ENCODE peak calls at places on chromosome 14, in four cellular contexts. O, Z, U and A are unnamed samples.

GRCh38 chr14:52790011-52790755 is 1.2 kb downstream of the GNPNAT1 start:
- DNase-seq in O (peak), Z (no peak), U (no peak), A (no peak)

GRCh38 chr14:60648934-60649814 is at the start of gene SIX1:
- DNase-seq in O (peak), Z (no peak), U (peak), A (peak)

GRCh38 chr14:52012635-52013034 is 23.3 kb downstream of the RTRAF start:
- DNase-seq in O (no peak), Z (no peak), U (no peak), A (no peak)

GRCh38 chr14:86915416-86915815 is 1077.6 kb downstream of the GALC start:
- DNase-seq in O (no peak), Z (no peak), U (no peak), A (no peak)

GRCh38 chr14:31297701-31298344 is 90.2 kb upstream of the HECTD1 start:
- DNase-seq in O (no peak), Z (no peak), U (no peak), A (no peak)

GRCh38 chr14:77120771-77121743 is 20.5 kb downstream of the ZDHHC22 start:
- DNase-seq in O (no peak), Z (peak), U (no peak), A (peak)

GRCh38 chr14:75800792-75801191 is 139.7 kb downstream of the TTLL5 start:
- DNase-seq in O (no peak), Z (no peak), U (no peak), A (no peak)

GRCh38 chr14:58947816-58948440 is 240.5 kb upstream of the DAAM1 start:
- DNase-seq in O (no peak), Z (no peak), U (no peak), A (no peak)

GRCh38 chr14:77559381-77559780 is 57.1 kb downstream of the SPTLC2 start:
- DNase-seq in O (no peak), Z (no peak), U (no peak), A (no peak)

GRCh38 chr14:34649344-34649743 is 19.4 kb upstream of the SNX6 start:
- DNase-seq in O (peak), Z (no peak), U (no peak), A (no peak)

GRCh38 chr14:51652168-51653095 is 722 bp downstream of the FRMD6 start:
- DNase-seq in O (peak), Z (no peak), U (no peak), A (peak)